ENCODE peak calls at places on chromosomes 6 and 20, in eight cellular contexts. R, G, P, E, F, T, I and W are unnamed samples.

GRCh38 chr6:110682460-110682853 is 132.8 kb downstream of the CDK19 start:
- DNase-seq in G (peak), F (peak), T (peak), R (peak), E (peak), I (peak), P (peak), W (peak)

GRCh38 chr6:35611235-35611634 is 77.5 kb downstream of the FKBP5 start:
- DNase-seq in G (no peak), P (no peak), R (no peak), F (no peak), T (peak), I (peak), E (peak), W (no peak)

GRCh38 chr6:136326038-136326561 is 36.5 kb upstream of the BCLAF1 start:
- DNase-seq in P (peak), R (no peak), F (no peak), T (peak), I (no peak), G (no peak), E (peak), W (no peak)

GRCh38 chr6:89843070-89843469 is 13.4 kb downstream of the CASP8AP2 start:
- DNase-seq in F (no peak), P (peak), T (peak), E (peak), R (no peak), G (no peak), I (peak), W (no peak)

GRCh38 chr20:50532231-50532630 is 22.0 kb downstream of the PTPN1 start:
- DNase-seq in R (no peak), I (no peak), P (no peak), G (no peak), T (no peak), F (no peak), E (no peak), W (no peak)

GRCh38 chr20:12860619-12861247 is 148.0 kb upstream of the SPTLC3 start:
- DNase-seq in T (no peak), R (no peak), G (no peak), F (no peak), P (no peak), I (no peak), E (no peak), W (no peak)

GRCh38 chr6:33688006-33688405 is 23.5 kb downstream of the UQCC2 start:
- DNase-seq in R (no peak), G (no peak), F (no peak), T (no peak), P (no peak), I (no peak), E (no peak), W (no peak)

GRCh38 chr20:35568645-35569044 is 26.8 kb downstream of the ERGIC3 start:
- DNase-seq in F (no peak), G (peak), T (no peak), I (no peak), P (peak), R (no peak), E (peak), W (peak)

GRCh38 chr6:127119361-127120108 is 1.1 kb downstream of the RSPO3 start:
- DNase-seq in G (no peak), I (peak), R (no peak), P (peak), E (peak), F (no peak), T (no peak), W (peak)

GRCh38 chr6:106490453-106490852 is 129.9 kb downstream of the CRYBG1 start:
- DNase-seq in P (no peak), E (no peak), G (no peak), F (no peak), T (no peak), R (no peak), I (no peak), W (peak)

GRCh38 chr20:59518881-59519706 is 85.2 kb upstream of the PHACTR3 start:
- DNase-seq in T (peak), I (peak), F (peak), G (peak), E (peak), P (peak), R (no peak), W (peak)

GRCh38 chr20:43543138-43543537 is 15.7 kb upstream of the SGK2 start:
- DNase-seq in F (no peak), P (no peak), E (no peak), R (no peak), G (no peak), T (no peak), I (no peak), W (no peak)

GRCh38 chr20:60869626-60870025 is 382.4 kb upstream of the CDH4 start:
- DNase-seq in R (no peak), E (no peak), P (no peak), G (no peak), I (no peak), F (no peak), T (no peak), W (no peak)

GRCh38 chr6:149045404-149045803 is 272.1 kb upstream of the TAB2 start:
- DNase-seq in G (no peak), E (peak), P (no peak), I (no peak), R (no peak), T (no peak), F (no peak), W (no peak)

GRCh38 chr6:64266351-64266821 is 630.8 kb downstream of the PHF3 start:
- DNase-seq in P (no peak), G (no peak), I (no peak), F (no peak), E (peak), R (no peak), T (no peak), W (no peak)

GRCh38 chr6:148367418-148368024 is 24.9 kb downstream of the SASH1 start:
- DNase-seq in E (peak), F (no peak), I (peak), R (no peak), T (peak), G (no peak), P (no peak), W (no peak)

GRCh38 chr6:95091823-95092436 is 485.4 kb upstream of the MANEA start:
- DNase-seq in E (peak), P (peak), T (peak), G (peak), I (peak), F (no peak), R (no peak), W (no peak)

GRCh38 chr20:14688045-14688444 is 350.6 kb upstream of the FLRT3 start:
- DNase-seq in G (no peak), P (no peak), F (no peak), I (no peak), T (no peak), R (no peak), E (no peak), W (no peak)

GRCh38 chr6:83221886-83222479 is 28.8 kb downstream of the RWDD2A start:
- DNase-seq in F (no peak), G (peak), E (peak), T (peak), R (no peak), I (peak), P (peak), W (no peak)

GRCh38 chr6:13063300-13063918 is 264.9 kb downstream of the TBC1D7 start:
- DNase-seq in I (no peak), T (no peak), R (no peak), F (no peak), G (no peak), P (no peak), E (peak), W (no peak)

GRCh38 chr20:63315982-63316491 is 23.1 kb downstream of the COL20A1 start:
- DNase-seq in G (no peak), T (no peak), I (no peak), F (no peak), P (no peak), E (no peak), R (no peak), W (no peak)

GRCh38 chr6:134840086-134840485 is 109.8 kb downstream of the ALDH8A1 start:
- DNase-seq in P (no peak), T (no peak), I (no peak), R (no peak), E (no peak), G (no peak), F (peak), W (no peak)

GRCh38 chr6:72622094-72622540 is 253 bp downstream of the KCNQ5 start:
- DNase-seq in E (peak), T (peak), P (peak), R (peak), I (peak), G (no peak), F (no peak), W (peak)

GRCh38 chr6:19375613-19376012 is 461.6 kb upstream of the ID4 start:
- DNase-seq in G (no peak), F (no peak), T (no peak), E (no peak), I (no peak), P (no peak), R (no peak), W (no peak)

GRCh38 chr6:55108469-55109130 is 65.7 kb upstream of the HCRTR2 start:
- DNase-seq in P (no peak), R (no peak), T (no peak), E (peak), I (no peak), G (no peak), F (no peak), W (no peak)

GRCh38 chr20:3282271-3283221 is 43.6 kb upstream of the SLC4A11 start:
- DNase-seq in G (no peak), P (no peak), E (no peak), I (no peak), R (no peak), F (no peak), T (no peak), W (no peak)

GRCh38 chr6:12592634-12593033 is 123.9 kb upstream of the PHACTR1 start:
- DNase-seq in I (no peak), R (no peak), E (peak), P (no peak), T (no peak), G (no peak), F (no peak), W (peak)

GRCh38 chr6:168852336-168852884 is 401.2 kb downstream of the THBS2 start:
- DNase-seq in G (no peak), R (no peak), F (no peak), T (no peak), E (peak), I (no peak), P (peak), W (no peak)

GRCh38 chr20:23541330-23541729 is 27.0 kb downstream of the CST9L start:
- DNase-seq in G (no peak), P (peak), I (no peak), R (no peak), T (no peak), F (no peak), E (no peak), W (no peak)

GRCh38 chr6:147779624-147780023 is 271.1 kb downstream of the SAMD5 start:
- DNase-seq in E (no peak), P (no peak), G (no peak), R (no peak), T (no peak), F (no peak), I (no peak), W (no peak)

GRCh38 chr6:122751291-122751690 is 28.2 kb upstream of the FABP7 start:
- DNase-seq in E (no peak), R (no peak), G (no peak), F (no peak), P (no peak), T (no peak), I (no peak), W (no peak)

GRCh38 chr6:98777762-98778161 is 56.6 kb upstream of the POU3F2 start:
- DNase-seq in G (no peak), R (no peak), P (no peak), F (peak), E (no peak), I (no peak), T (no peak), W (no peak)

GRCh38 chr6:149963212-149963461 is 606 bp upstream of the ULBP1 start:
- DNase-seq in T (peak), I (peak), E (peak), G (peak), R (no peak), P (peak), F (no peak), W (peak)

GRCh38 chr6:15062311-15063252 is 183.3 kb upstream of the JARID2 start:
- DNase-seq in T (peak), P (no peak), G (no peak), E (peak), F (no peak), R (no peak), I (peak), W (peak)

GRCh38 chr6:150857062-150857905 is 8.2 kb upstream of the MTHFD1L start:
- DNase-seq in P (no peak), F (no peak), R (no peak), G (peak), I (peak), T (peak), E (peak), W (peak)

GRCh38 chr6:5726976-5727718 is 279.6 kb downstream of the NRN1 start:
- DNase-seq in R (no peak), P (no peak), E (no peak), I (no peak), G (no peak), F (no peak), T (peak), W (no peak)

GRCh38 chr6:75368864-75369402 is 84.3 kb upstream of the TMEM30A start:
- DNase-seq in R (no peak), P (no peak), E (no peak), F (no peak), I (peak), T (no peak), G (no peak), W (no peak)